ENCODE peak calls at places on chromosomes 11 and 22, in eight cellular contexts. W, R, O, U, A, I, C and G are unnamed samples.

GRCh38 chr11:62806611-62807121 is 1.4 kb upstream of the NXF1 start:
- DNase-seq in W (no peak), I (no peak), O (no peak), R (no peak), A (no peak), C (no peak), U (peak), G (no peak)

GRCh38 chr11:47161134-47161854 is 15.4 kb downstream of the ARFGAP2 start:
- DNase-seq in R (no peak), W (peak), O (no peak), A (peak), I (peak), C (no peak), U (peak), G (peak)

GRCh38 chr11:27319065-27319464 is 44.0 kb downstream of the CCDC34 start:
- DNase-seq in C (no peak), W (no peak), I (no peak), A (no peak), U (no peak), R (no peak), O (peak), G (no peak)

GRCh38 chr11:33534575-33534974 is 166.1 kb downstream of the C11orf91 start:
- DNase-seq in A (no peak), O (no peak), U (no peak), C (no peak), R (no peak), I (no peak), W (no peak), G (no peak)

GRCh38 chr11:12414641-12415040 is 37.3 kb downstream of the PARVA start:
- DNase-seq in I (no peak), U (no peak), A (no peak), O (no peak), W (no peak), R (no peak), C (no peak), G (no peak)

GRCh38 chr22:41621099-41621910 is at the start of gene XRCC6:
- DNase-seq in W (peak), C (peak), R (peak), U (peak), O (peak), A (peak), I (peak), G (peak)

GRCh38 chr11:129815596-129816461 is at the start of gene TMEM45B:
- DNase-seq in C (no peak), A (no peak), U (peak), W (peak), R (peak), I (no peak), O (no peak), G (peak)

GRCh38 chr11:125338886-125339811 is 156.9 kb downstream of the FEZ1 start:
- DNase-seq in C (no peak), A (no peak), U (no peak), W (no peak), R (peak), O (no peak), I (no peak), G (no peak)

GRCh38 chr22:38572065-38572464 is 2.1 kb upstream of the DMC1 start:
- DNase-seq in U (peak), C (no peak), R (no peak), O (peak), W (no peak), A (peak), I (peak), G (peak)

GRCh38 chr11:62787005-62787759 is at the start of gene TMEM179B:
- DNase-seq in A (peak), U (peak), I (peak), O (peak), C (peak), W (peak), R (peak), G (peak)

GRCh38 chr11:18369398-18369797 is 25.0 kb upstream of the LDHA start:
- DNase-seq in A (no peak), C (no peak), I (no peak), R (no peak), U (no peak), O (no peak), W (no peak), G (no peak)

GRCh38 chr22:19503869-19504268 is 20.3 kb downstream of the CLDN5 start:
- DNase-seq in A (no peak), U (no peak), R (no peak), O (no peak), C (no peak), W (no peak), I (peak), G (no peak)

GRCh38 chr11:61815790-61816735 is 740 bp downstream of the FADS1 start:
- DNase-seq in U (peak), A (peak), O (peak), C (no peak), W (peak), I (peak), R (peak), G (peak)

GRCh38 chr11:103920933-103921332 is 115.5 kb upstream of the DDI1 start:
- DNase-seq in A (no peak), I (no peak), U (no peak), C (no peak), O (no peak), R (no peak), W (no peak), G (no peak)

GRCh38 chr11:47124675-47125074 is 52.0 kb downstream of the ARFGAP2 start:
- DNase-seq in C (no peak), R (no peak), U (no peak), A (no peak), I (no peak), W (no peak), O (no peak), G (no peak)

GRCh38 chr11:2853997-2854560 is 31.5 kb downstream of the CDKN1C start:
- DNase-seq in C (no peak), O (no peak), R (no peak), A (no peak), U (no peak), I (no peak), W (no peak), G (no peak)

GRCh38 chr11:65293909-65294381 is 20.7 kb upstream of the CDC42EP2 start:
- DNase-seq in U (peak), W (no peak), I (no peak), A (no peak), O (no peak), R (no peak), C (no peak), G (no peak)

GRCh38 chr11:64745523-64746328 is 1.8 kb upstream of the RASGRP2 start:
- DNase-seq in R (peak), O (no peak), W (peak), A (peak), I (peak), C (no peak), U (peak), G (peak)

DNA sequence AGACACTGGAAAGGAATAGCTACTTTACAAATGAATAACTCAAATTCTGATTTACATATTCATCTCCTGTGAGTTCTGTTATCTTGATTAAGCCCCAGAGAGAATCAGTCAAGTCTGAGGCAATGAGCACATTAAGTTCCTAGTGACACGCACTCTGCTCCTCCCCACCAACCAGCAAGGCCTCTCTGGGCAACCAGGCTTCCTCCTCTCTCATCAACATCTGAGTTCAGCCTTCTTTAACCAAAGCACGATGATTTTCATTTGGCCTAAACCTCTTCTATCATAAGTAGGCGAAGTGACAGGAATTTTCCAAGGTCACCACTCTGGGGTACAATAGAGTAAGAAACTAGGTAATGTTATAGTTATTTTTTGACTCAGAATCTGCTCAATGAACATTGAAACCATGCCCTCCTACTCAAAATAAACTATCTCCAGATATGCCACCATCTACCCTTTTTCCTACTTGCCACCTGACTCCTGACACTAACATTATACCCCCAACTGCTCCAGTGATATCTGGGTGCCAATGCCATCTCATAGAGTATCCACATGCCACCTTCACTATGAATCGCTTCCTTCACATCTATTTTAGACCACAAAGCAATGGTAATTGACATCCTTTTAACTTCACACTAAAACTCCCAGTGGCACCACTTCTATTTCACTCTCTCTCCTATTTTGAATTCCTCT is 114.8 kb downstream of the FAM76B start:
- DNase-seq in R (no peak), O (no peak), I (no peak), C (no peak), W (no peak), A (no peak), U (no peak), G (no peak)
- TF ChIP-seq POLR2AphosphoS5 in R (no peak), O (no peak), I (no peak), C (no peak), W (no peak), A (no peak), U (no peak), G (no peak)

GRCh38 chr11:111937859-111938258 is 716 bp downstream of the DIXDC1 start:
- DNase-seq in R (no peak), U (no peak), W (no peak), O (no peak), A (no peak), I (no peak), C (no peak), G (peak)

GRCh38 chr11:111935331-111936044 is 1.7 kb upstream of the DIXDC1 start:
- DNase-seq in U (no peak), W (no peak), C (no peak), O (no peak), R (no peak), A (no peak), I (no peak), G (no peak)

GRCh38 chr11:111938687-111939160 is 1.6 kb downstream of the DIXDC1 start:
- DNase-seq in C (no peak), A (no peak), R (no peak), I (no peak), O (no peak), W (no peak), U (no peak), G (no peak)

GRCh38 chr11:111936045-111936400 is 1.1 kb upstream of the DIXDC1 start:
- DNase-seq in C (no peak), A (no peak), R (no peak), U (no peak), I (no peak), O (no peak), W (no peak), G (no peak)

DNA sequence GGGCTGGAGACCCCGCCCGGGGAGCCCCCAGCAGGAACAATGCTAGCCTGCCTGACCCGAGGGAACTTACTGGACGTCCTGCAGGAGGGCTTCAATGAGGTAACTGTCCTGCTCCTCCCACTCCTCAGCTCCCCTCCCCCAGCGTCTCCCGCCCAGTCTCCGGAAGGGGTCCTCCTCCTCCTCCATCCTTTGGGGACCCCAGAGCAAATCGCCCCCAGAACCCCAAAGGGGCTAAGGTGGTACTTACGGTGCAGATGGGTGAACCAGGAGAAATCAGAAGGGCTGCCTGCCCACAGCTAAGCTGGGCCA is 272 bp downstream of the DIXDC1 start:
- DNase-seq in I (peak), O (no peak), C (no peak), R (no peak), U (no peak), A (no peak), W (no peak), G (no peak)
- TF ChIP-seq POLR2A in I (no peak), O (no peak), C (no peak), R (no peak), U (no peak), A (no peak), W (no peak), G (no peak)

GRCh38 chr11:120304526-120304925 is 20.6 kb upstream of the TLCD5 start:
- DNase-seq in W (no peak), R (no peak), A (no peak), U (no peak), I (no peak), O (peak), C (no peak), G (no peak)

GRCh38 chr11:120306519-120307242 is 18.4 kb upstream of the TLCD5 start:
- DNase-seq in A (no peak), W (peak), I (peak), U (peak), O (peak), C (peak), R (no peak), G (no peak)

GRCh38 chr11:120305286-120305685 is 19.8 kb upstream of the TLCD5 start:
- DNase-seq in U (peak), W (peak), I (peak), A (no peak), C (no peak), R (no peak), O (no peak), G (no peak)

GRCh38 chr11:120302001-120302805 is 22.9 kb upstream of the TLCD5 start:
- DNase-seq in C (no peak), O (no peak), R (no peak), A (peak), W (peak), U (peak), I (no peak), G (peak)

GRCh38 chr11:120303004-120303637 is 22.0 kb upstream of the TLCD5 start:
- DNase-seq in W (peak), C (peak), I (peak), R (no peak), O (peak), A (peak), U (peak), G (no peak)
- H3K4me3 ChIP-seq in W (no peak), C (no peak), I (no peak), R (no peak), O (no peak), A (no peak), U (no peak), G (no peak)

GRCh38 chr11:74257934-74258553 is 53.4 kb downstream of the P4HA3 start:
- DNase-seq in O (no peak), C (no peak), W (peak), I (no peak), A (peak), R (no peak), U (peak), G (no peak)
- TF ChIP-seq POLR2AphosphoS5 in O (no peak), C (no peak), W (no peak), I (no peak), A (peak), R (no peak), U (no peak), G (no peak)